ENCODE peak calls at places on chromosomes 5 and 9, in nine cellular contexts. One of them, this sample, is unnamed.

GRCh38 chr5:10556893-10557746 is 6.8 kb upstream of the ANKRD33B start:
- DNase-seq in stomach: no peak
- DNase-seq in uterus: no peak
- DNase-seq in neural progenitor cell: no peak
- DNase-seq in SK-N-SH: no peak
- DNase-seq in colonic mucosa: no peak
- DNase-seq in kidney: no peak
- DNase-seq in GM23248: no peak
- DNase-seq in upper lobe of right lung: peak
- DNase-seq in this sample: no peak

GRCh38 chr5:159811712-159812111 is 104.6 kb upstream of the ADRA1B start:
- DNase-seq in colonic mucosa: no peak
- DNase-seq in GM23248: no peak
- DNase-seq in SK-N-SH: no peak
- DNase-seq in neural progenitor cell: no peak
- DNase-seq in upper lobe of right lung: no peak
- DNase-seq in kidney: no peak
- DNase-seq in stomach: no peak
- DNase-seq in uterus: no peak
- DNase-seq in this sample: no peak

GRCh38 chr9:121510766-121511555 is 11.3 kb upstream of the GGTA1 start:
- DNase-seq in uterus: no peak
- DNase-seq in colonic mucosa: no peak
- DNase-seq in upper lobe of right lung: no peak
- DNase-seq in neural progenitor cell: no peak
- DNase-seq in GM23248: peak
- DNase-seq in stomach: no peak
- DNase-seq in SK-N-SH: peak
- DNase-seq in kidney: no peak
- DNase-seq in this sample: no peak

GRCh38 chr5:88665750-88666215 is 217.2 kb downstream of the MEF2C start:
- DNase-seq in neural progenitor cell: peak
- DNase-seq in GM23248: no peak
- DNase-seq in uterus: no peak
- DNase-seq in stomach: no peak
- DNase-seq in upper lobe of right lung: peak
- DNase-seq in SK-N-SH: no peak
- DNase-seq in colonic mucosa: no peak
- DNase-seq in kidney: no peak
- DNase-seq in this sample: no peak

GRCh38 chr9:4700093-4700492 is 20.7 kb downstream of the CDC37L1 start:
- DNase-seq in SK-N-SH: no peak
- DNase-seq in neural progenitor cell: no peak
- DNase-seq in kidney: no peak
- DNase-seq in upper lobe of right lung: no peak
- DNase-seq in colonic mucosa: no peak
- DNase-seq in stomach: no peak
- DNase-seq in uterus: no peak
- DNase-seq in GM23248: no peak
- DNase-seq in this sample: no peak

GRCh38 chr5:95781101-95781583 is 41.4 kb downstream of the GLRX start:
- DNase-seq in GM23248: peak
- DNase-seq in stomach: peak
- DNase-seq in upper lobe of right lung: peak
- DNase-seq in kidney: peak
- DNase-seq in SK-N-SH: peak
- DNase-seq in uterus: peak
- DNase-seq in neural progenitor cell: peak
- DNase-seq in colonic mucosa: peak
- DNase-seq in this sample: peak

GRCh38 chr5:107874810-107875209 is 204.1 kb upstream of the EFNA5 start:
- DNase-seq in kidney: no peak
- DNase-seq in stomach: no peak
- DNase-seq in neural progenitor cell: no peak
- DNase-seq in uterus: no peak
- DNase-seq in colonic mucosa: no peak
- DNase-seq in upper lobe of right lung: no peak
- DNase-seq in GM23248: peak
- DNase-seq in SK-N-SH: no peak
- DNase-seq in this sample: no peak

GRCh38 chr9:116232425-116233159 is 79.0 kb downstream of the PAPPA start:
- DNase-seq in SK-N-SH: no peak
- DNase-seq in neural progenitor cell: no peak
- DNase-seq in stomach: no peak
- DNase-seq in GM23248: peak
- DNase-seq in uterus: no peak
- DNase-seq in kidney: no peak
- DNase-seq in colonic mucosa: no peak
- DNase-seq in upper lobe of right lung: no peak
- DNase-seq in this sample: no peak

GRCh38 chr5:26737763-26738162 is 300.6 kb downstream of the CDH9 start:
- DNase-seq in SK-N-SH: no peak
- DNase-seq in colonic mucosa: no peak
- DNase-seq in neural progenitor cell: no peak
- DNase-seq in stomach: no peak
- DNase-seq in upper lobe of right lung: no peak
- DNase-seq in GM23248: no peak
- DNase-seq in kidney: no peak
- DNase-seq in uterus: no peak
- DNase-seq in this sample: no peak

GRCh38 chr5:15037247-15037908 is 165.8 kb upstream of the ANKH start:
- DNase-seq in uterus: no peak
- DNase-seq in upper lobe of right lung: no peak
- DNase-seq in kidney: no peak
- DNase-seq in colonic mucosa: no peak
- DNase-seq in SK-N-SH: no peak
- DNase-seq in neural progenitor cell: no peak
- DNase-seq in stomach: no peak
- DNase-seq in GM23248: no peak
- DNase-seq in this sample: no peak

GRCh38 chr9:88418715-88419540 is 30.7 kb downstream of the SPIN1 start:
- DNase-seq in uterus: no peak
- DNase-seq in SK-N-SH: no peak
- DNase-seq in colonic mucosa: no peak
- DNase-seq in GM23248: peak
- DNase-seq in neural progenitor cell: no peak
- DNase-seq in stomach: no peak
- DNase-seq in kidney: no peak
- DNase-seq in upper lobe of right lung: no peak
- DNase-seq in this sample: no peak

GRCh38 chr9:87963770-87964169 is 10.6 kb downstream of the CDK20 start:
- DNase-seq in kidney: no peak
- DNase-seq in upper lobe of right lung: no peak
- DNase-seq in SK-N-SH: no peak
- DNase-seq in neural progenitor cell: no peak
- DNase-seq in colonic mucosa: no peak
- DNase-seq in GM23248: no peak
- DNase-seq in stomach: no peak
- DNase-seq in uterus: no peak
- DNase-seq in this sample: no peak

GRCh38 chr5:108149369-108149768 is 232.5 kb downstream of the FBXL17 start:
- DNase-seq in neural progenitor cell: no peak
- DNase-seq in GM23248: no peak
- DNase-seq in kidney: no peak
- DNase-seq in stomach: no peak
- DNase-seq in colonic mucosa: no peak
- DNase-seq in uterus: no peak
- DNase-seq in SK-N-SH: no peak
- DNase-seq in upper lobe of right lung: no peak
- DNase-seq in this sample: no peak

GRCh38 chr5:55160493-55161209 is 680 bp downstream of the GPX8 start:
- DNase-seq in colonic mucosa: peak
- DNase-seq in SK-N-SH: no peak
- DNase-seq in kidney: peak
- DNase-seq in neural progenitor cell: peak
- DNase-seq in uterus: peak
- DNase-seq in GM23248: peak
- DNase-seq in upper lobe of right lung: no peak
- DNase-seq in stomach: peak
- DNase-seq in this sample: no peak

GRCh38 chr5:73816656-73817420 is 190.8 kb downstream of the ARHGEF28 start:
- DNase-seq in neural progenitor cell: no peak
- DNase-seq in kidney: no peak
- DNase-seq in stomach: no peak
- DNase-seq in upper lobe of right lung: no peak
- DNase-seq in GM23248: peak
- DNase-seq in colonic mucosa: no peak
- DNase-seq in SK-N-SH: no peak
- DNase-seq in uterus: no peak
- DNase-seq in this sample: no peak
- H3K27ac ChIP-seq in neural progenitor cell: no peak
- H3K27ac ChIP-seq in kidney: peak
- H3K27ac ChIP-seq in stomach: no peak
- H3K27ac ChIP-seq in upper lobe of right lung: no peak
- H3K27ac ChIP-seq in GM23248: peak
- H3K27ac ChIP-seq in colonic mucosa: no peak
- H3K27ac ChIP-seq in SK-N-SH: no peak
- H3K27ac ChIP-seq in uterus: peak
- H3K27ac ChIP-seq in this sample: no peak

GRCh38 chr9:83538890-83539238 is 663 bp upstream of the FRMD3 start:
- DNase-seq in kidney: no peak
- DNase-seq in SK-N-SH: no peak
- DNase-seq in stomach: no peak
- DNase-seq in uterus: no peak
- DNase-seq in GM23248: no peak
- DNase-seq in colonic mucosa: no peak
- DNase-seq in upper lobe of right lung: no peak
- DNase-seq in neural progenitor cell: peak
- DNase-seq in this sample: no peak
- H3K27ac ChIP-seq in kidney: peak
- H3K27ac ChIP-seq in SK-N-SH: peak
- H3K27ac ChIP-seq in stomach: peak
- H3K27ac ChIP-seq in uterus: peak
- H3K27ac ChIP-seq in GM23248: no peak
- H3K27ac ChIP-seq in colonic mucosa: peak
- H3K27ac ChIP-seq in upper lobe of right lung: peak
- H3K27ac ChIP-seq in neural progenitor cell: no peak
- H3K27ac ChIP-seq in this sample: no peak

GRCh38 chr5:165139262-165139661 is 1633.8 kb downstream of the MAT2B start:
- DNase-seq in upper lobe of right lung: no peak
- DNase-seq in SK-N-SH: no peak
- DNase-seq in kidney: no peak
- DNase-seq in GM23248: no peak
- DNase-seq in stomach: no peak
- DNase-seq in uterus: no peak
- DNase-seq in colonic mucosa: no peak
- DNase-seq in neural progenitor cell: no peak
- DNase-seq in this sample: no peak

GRCh38 chr5:165138261-165138660 is 1632.8 kb downstream of the MAT2B start:
- DNase-seq in stomach: no peak
- DNase-seq in kidney: no peak
- DNase-seq in SK-N-SH: no peak
- DNase-seq in GM23248: no peak
- DNase-seq in uterus: no peak
- DNase-seq in neural progenitor cell: peak
- DNase-seq in colonic mucosa: no peak
- DNase-seq in upper lobe of right lung: no peak
- DNase-seq in this sample: no peak

GRCh38 chr5:165143727-165144210 is 1638.3 kb downstream of the MAT2B start:
- DNase-seq in colonic mucosa: no peak
- DNase-seq in SK-N-SH: peak
- DNase-seq in kidney: no peak
- DNase-seq in stomach: no peak
- DNase-seq in neural progenitor cell: no peak
- DNase-seq in uterus: no peak
- DNase-seq in GM23248: no peak
- DNase-seq in upper lobe of right lung: no peak
- DNase-seq in this sample: no peak

GRCh38 chr5:165137701-165138100 is 1632.3 kb downstream of the MAT2B start:
- DNase-seq in neural progenitor cell: no peak
- DNase-seq in stomach: no peak
- DNase-seq in GM23248: no peak
- DNase-seq in colonic mucosa: no peak
- DNase-seq in kidney: no peak
- DNase-seq in uterus: no peak
- DNase-seq in upper lobe of right lung: no peak
- DNase-seq in SK-N-SH: no peak
- DNase-seq in this sample: no peak

DNA sequence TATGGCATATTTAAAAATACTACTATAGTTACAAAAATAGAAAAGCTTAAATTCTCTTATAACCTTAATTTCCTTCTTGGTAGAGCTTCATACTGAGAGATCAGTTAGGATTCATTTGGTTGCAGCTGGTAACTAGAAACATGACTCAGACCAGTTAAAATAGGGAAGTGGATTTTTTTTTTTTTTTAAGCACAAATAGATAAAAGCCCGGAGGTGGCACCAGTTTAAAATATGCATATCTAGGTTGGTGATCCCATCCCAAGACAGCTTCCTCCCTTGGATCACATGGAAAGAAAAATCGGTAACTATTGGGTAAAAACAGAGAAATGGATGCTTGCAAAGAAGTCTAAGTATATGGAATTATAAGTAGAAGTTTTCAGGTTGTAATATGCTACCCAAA is 1634.3 kb downstream of the MAT2B start:
- DNase-seq in upper lobe of right lung: no peak
- DNase-seq in stomach: no peak
- DNase-seq in GM23248: no peak
- DNase-seq in colonic mucosa: no peak
- DNase-seq in uterus: no peak
- DNase-seq in SK-N-SH: no peak
- DNase-seq in kidney: no peak
- DNase-seq in neural progenitor cell: no peak
- DNase-seq in this sample: no peak
- H3K27ac ChIP-seq in upper lobe of right lung: no peak
- H3K27ac ChIP-seq in stomach: no peak
- H3K27ac ChIP-seq in GM23248: no peak
- H3K27ac ChIP-seq in colonic mucosa: no peak
- H3K27ac ChIP-seq in uterus: no peak
- H3K27ac ChIP-seq in SK-N-SH: no peak
- H3K27ac ChIP-seq in kidney: no peak
- H3K27ac ChIP-seq in neural progenitor cell: no peak
- H3K27ac ChIP-seq in this sample: no peak

GRCh38 chr5:132840313-132840712 is 9.9 kb upstream of the SHROOM1 start:
- DNase-seq in SK-N-SH: no peak
- DNase-seq in GM23248: no peak
- DNase-seq in upper lobe of right lung: no peak
- DNase-seq in neural progenitor cell: no peak
- DNase-seq in stomach: no peak
- DNase-seq in uterus: no peak
- DNase-seq in colonic mucosa: no peak
- DNase-seq in kidney: no peak
- DNase-seq in this sample: no peak

GRCh38 chr5:132838516-132839282 is 8.3 kb upstream of the SHROOM1 start:
- DNase-seq in upper lobe of right lung: no peak
- DNase-seq in SK-N-SH: no peak
- DNase-seq in stomach: no peak
- DNase-seq in kidney: no peak
- DNase-seq in uterus: no peak
- DNase-seq in colonic mucosa: peak
- DNase-seq in GM23248: no peak
- DNase-seq in neural progenitor cell: no peak
- DNase-seq in this sample: no peak

GRCh38 chr5:132840896-132841818 is 10.7 kb upstream of the SHROOM1 start:
- DNase-seq in GM23248: peak
- DNase-seq in kidney: no peak
- DNase-seq in upper lobe of right lung: peak
- DNase-seq in SK-N-SH: no peak
- DNase-seq in colonic mucosa: no peak
- DNase-seq in neural progenitor cell: no peak
- DNase-seq in stomach: no peak
- DNase-seq in uterus: no peak
- DNase-seq in this sample: no peak

GRCh38 chr5:132837868-132838267 is 7.4 kb upstream of the SHROOM1 start:
- DNase-seq in neural progenitor cell: no peak
- DNase-seq in GM23248: no peak
- DNase-seq in kidney: no peak
- DNase-seq in colonic mucosa: peak
- DNase-seq in uterus: no peak
- DNase-seq in SK-N-SH: no peak
- DNase-seq in upper lobe of right lung: peak
- DNase-seq in stomach: peak
- DNase-seq in this sample: no peak

GRCh38 chr5:132839426-132840301 is 9.2 kb upstream of the SHROOM1 start:
- DNase-seq in neural progenitor cell: no peak
- DNase-seq in colonic mucosa: peak
- DNase-seq in SK-N-SH: no peak
- DNase-seq in stomach: no peak
- DNase-seq in GM23248: peak
- DNase-seq in uterus: no peak
- DNase-seq in kidney: no peak
- DNase-seq in upper lobe of right lung: peak
- DNase-seq in this sample: no peak
- H3K27ac ChIP-seq in neural progenitor cell: no peak
- H3K27ac ChIP-seq in colonic mucosa: peak
- H3K27ac ChIP-seq in SK-N-SH: no peak
- H3K27ac ChIP-seq in stomach: peak
- H3K27ac ChIP-seq in GM23248: peak
- H3K27ac ChIP-seq in uterus: peak
- H3K27ac ChIP-seq in kidney: no peak
- H3K27ac ChIP-seq in upper lobe of right lung: peak
- H3K27ac ChIP-seq in this sample: peak

This sample was measured in substantia nigra.